ENCODE peak calls at places on chromosomes 4 and X, in six cellular contexts. X is fibroblast of lung, T is cardiac muscle cell, W is lung, O is adrenal gland, V is lower lobe of right lung. R is an unnamed sample.

GRCh38 chr4:56908206-56909082 is 744 bp downstream of the REST start:
- DNase-seq in X (peak), W (peak), O (peak), T (peak), V (peak), R (peak)

GRCh38 chr4:117773067-117773946 is 261.0 kb upstream of the NDST3 start:
- DNase-seq in O (no peak), X (peak), V (no peak), W (no peak), T (no peak), R (no peak)

GRCh38 chr4:110165382-110166285 is 32.8 kb downstream of the ELOVL6 start:
- DNase-seq in X (peak), V (no peak), O (peak), W (no peak), T (no peak), R (no peak)

GRCh38 chr4:6461301-6462165 is 10.9 kb downstream of the PPP2R2C start:
- DNase-seq in O (no peak), V (no peak), W (no peak), X (no peak), T (no peak), R (no peak)

GRCh38 chr4:108830509-108831244 is 67.8 kb upstream of the ETNPPL start:
- DNase-seq in W (peak), V (peak), O (peak), T (peak), X (peak), R (no peak)

GRCh38 chr4:105966046-105966445 is 70.8 kb downstream of the NPNT start:
- DNase-seq in X (peak), V (no peak), W (no peak), T (peak), O (no peak), R (no peak)

GRCh38 chrX:119729408-119730201 is 28.8 kb upstream of the SOWAHD start:
- DNase-seq in T (peak), V (peak), O (peak), X (peak), W (peak), R (no peak)

GRCh38 chr4:100929753-100930152 is 411.9 kb upstream of the EMCN start:
- DNase-seq in V (no peak), W (no peak), T (no peak), O (no peak), X (no peak), R (no peak)

GRCh38 chrX:153688900-153689590 is 1.3 kb downstream of the SLC6A8 start:
- DNase-seq in V (no peak), T (no peak), O (peak), X (peak), W (no peak), R (no peak)

GRCh38 chr4:119068529-119068962 is 67.1 kb upstream of the MYOZ2 start:
- DNase-seq in X (peak), V (no peak), T (no peak), W (no peak), O (no peak), R (no peak)

GRCh38 chr4:6419452-6420028 is 52.9 kb downstream of the PPP2R2C start:
- DNase-seq in X (no peak), T (peak), O (peak), V (no peak), W (no peak), R (no peak)

GRCh38 chr4:113384600-113384999 is 335.1 kb downstream of the ANK2 start:
- DNase-seq in W (no peak), O (no peak), T (no peak), X (peak), V (no peak), R (no peak)

GRCh38 chrX:53421772-53422090 is 723 bp downstream of the SMC1A start:
- DNase-seq in V (no peak), X (no peak), W (no peak), T (no peak), O (no peak), R (no peak)

GRCh38 chr4:113145519-113146291 is 96.3 kb downstream of the ANK2 start:
- DNase-seq in V (no peak), O (no peak), X (no peak), T (peak), W (no peak), R (no peak)

GRCh38 chr4:85825937-85826678 is 351.2 kb downstream of the ARHGAP24 start:
- DNase-seq in V (no peak), X (peak), T (peak), O (no peak), W (peak), R (peak)

GRCh38 chr4:44817905-44818304 is 91.5 kb upstream of the GNPDA2 start:
- DNase-seq in T (peak), O (peak), X (no peak), W (no peak), V (no peak), R (no peak)

GRCh38 chr4:103108547-103108946 is 8.9 kb upstream of the BDH2 start:
- DNase-seq in W (no peak), T (no peak), X (no peak), O (no peak), V (no peak), R (no peak)

GRCh38 chrX:51892921-51893745 is at the start of gene MAGED1:
- DNase-seq in T (peak), O (peak), W (peak), X (peak), V (peak), R (peak)

GRCh38 chrX:21509912-21510311 is 135.7 kb downstream of the CNKSR2 start:
- DNase-seq in T (no peak), V (no peak), O (no peak), X (peak), W (no peak), R (no peak)

GRCh38 chrX:70087857-70088256 is 25.6 kb downstream of the OTUD6A start:
- DNase-seq in X (no peak), V (no peak), T (peak), O (peak), W (no peak), R (no peak)

GRCh38 chrX:133838761-133839676 is 146.4 kb downstream of the GPC3 start:
- DNase-seq in T (peak), V (no peak), O (peak), X (peak), W (peak), R (no peak)

GRCh38 chr4:3042226-3042625 is 32.1 kb downstream of the HTT-AS start:
- DNase-seq in V (no peak), W (no peak), O (no peak), T (no peak), X (no peak), R (no peak)

GRCh38 chrX:10726647-10727046 is 106.3 kb upstream of the MID1 start:
- DNase-seq in X (peak), V (no peak), T (no peak), O (no peak), W (no peak), R (no peak)

GRCh38 chr4:15832523-15833451 is 54.7 kb downstream of the CD38 start:
- DNase-seq in X (no peak), V (no peak), O (no peak), W (no peak), T (no peak), R (no peak)

GRCh38 chr4:158181906-158182305 is 9.1 kb upstream of the GASK1B start:
- DNase-seq in O (no peak), W (no peak), T (no peak), X (no peak), V (no peak), R (no peak)

GRCh38 chrX:41066391-41066790 is 18.9 kb upstream of the USP9X start:
- DNase-seq in X (no peak), O (no peak), W (no peak), T (no peak), V (no peak), R (no peak)

GRCh38 chr4:152515678-152516077 is 20.2 kb downstream of the FBXW7 start:
- DNase-seq in X (peak), O (no peak), V (no peak), T (no peak), W (no peak), R (no peak)

GRCh38 chr4:26936284-26937065 is 75.8 kb downstream of the STIM2 start:
- DNase-seq in V (peak), T (no peak), O (peak), X (peak), W (no peak), R (no peak)

GRCh38 chr4:66590488-66591215 is 920.4 kb upstream of the EPHA5 start:
- DNase-seq in W (no peak), T (no peak), V (no peak), X (peak), O (no peak), R (no peak)

GRCh38 chr4:88706574-88706973 is 8.9 kb upstream of the NAP1L5 start:
- DNase-seq in T (peak), W (no peak), O (peak), V (no peak), X (peak), R (no peak)

GRCh38 chrX:23901805-23902204 is 5.9 kb downstream of the APOO start:
- DNase-seq in T (peak), V (no peak), X (peak), W (peak), O (peak), R (no peak)

GRCh38 chrX:115898382-115899001 is 272.1 kb upstream of the AGTR2 start:
- DNase-seq in V (no peak), O (no peak), X (no peak), T (peak), W (peak), R (peak)

GRCh38 chr4:137755033-137755471 is 222.8 kb upstream of the PCDH18 start:
- DNase-seq in T (no peak), X (peak), V (no peak), W (no peak), O (no peak), R (no peak)

GRCh38 chr4:34953145-34953799 is 1291.0 kb downstream of the ARAP2 start:
- DNase-seq in W (no peak), O (no peak), T (no peak), V (no peak), X (no peak), R (no peak)

GRCh38 chr4:185384877-185385465 is 10.8 kb downstream of the LRP2BP start:
- DNase-seq in X (no peak), T (no peak), O (no peak), W (no peak), V (no peak), R (no peak)

GRCh38 chr4:93467484-93468155 is 360.9 kb upstream of the ATOH1 start:
- DNase-seq in V (no peak), T (peak), W (no peak), X (no peak), O (no peak), R (no peak)

GRCh38 chr4:120720354-120720753 is 202.2 kb downstream of the PRDM5 start:
- DNase-seq in W (no peak), O (no peak), X (no peak), V (no peak), T (no peak), R (no peak)

GRCh38 chr4:137950286-137950685 is 291.9 kb downstream of the SLC7A11 start:
- DNase-seq in O (no peak), T (no peak), V (no peak), W (no peak), X (no peak), R (no peak)

GRCh38 chr4:24256547-24256946 is 327.8 kb downstream of the DHX15 start:
- DNase-seq in T (no peak), V (no peak), O (no peak), X (no peak), W (no peak), R (no peak)

DNA sequence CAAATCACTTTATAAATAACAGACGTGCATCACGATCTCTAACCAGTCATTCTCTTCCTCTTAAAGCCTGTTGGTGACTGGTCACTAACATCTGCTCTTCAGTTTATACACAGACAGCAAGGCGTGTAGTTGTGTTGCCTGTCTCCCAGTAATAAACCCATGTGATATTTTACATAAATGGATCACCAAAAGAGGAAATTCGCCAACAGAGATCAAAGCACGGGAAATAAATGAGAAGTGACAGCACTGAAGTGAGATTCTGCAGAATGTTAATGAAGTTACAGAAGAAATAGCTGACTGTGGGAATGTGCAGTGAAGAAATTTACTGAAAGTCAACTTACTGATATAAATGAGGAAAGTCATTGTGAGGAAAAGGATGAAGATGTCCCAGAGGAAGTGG is 47.0 kb downstream of the AFF1 start:
- DNase-seq in V (no peak), W (no peak), X (no peak), T (no peak), O (peak), R (no peak)
- H3K27ac ChIP-seq in V (peak), W (no peak), X (no peak), T (no peak), O (peak), R (no peak)

DNA sequence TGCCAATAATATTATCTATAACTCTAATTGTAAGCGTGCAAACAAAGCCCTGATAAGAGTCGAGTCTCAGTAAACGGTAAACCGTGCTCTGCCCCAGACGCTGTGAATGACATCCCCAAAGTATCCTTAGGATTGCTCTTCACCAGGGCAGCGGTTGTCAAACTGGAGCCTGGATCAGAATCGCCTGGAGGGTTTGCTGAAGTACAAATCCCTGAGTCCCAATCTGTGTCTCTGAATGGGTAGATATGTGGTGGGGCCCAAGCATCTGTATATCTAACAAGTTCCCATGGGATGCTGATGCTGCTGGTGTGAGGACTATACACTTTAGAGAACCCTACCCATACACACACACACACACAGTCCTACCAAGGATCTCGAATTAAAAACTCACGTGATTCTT is 813 bp upstream of the APBB2 start:
- DNase-seq in V (no peak), X (no peak), O (no peak), W (no peak), T (no peak), R (no peak)
- H3K27ac ChIP-seq in V (no peak), X (no peak), O (peak), W (no peak), T (no peak), R (no peak)

GRCh38 chrX:20361081-20361889 is 94.6 kb upstream of the RPS6KA3 start:
- DNase-seq in X (peak), O (peak), V (peak), T (no peak), W (peak), R (no peak)
- H3K27ac ChIP-seq in X (peak), O (no peak), V (peak), T (no peak), W (peak), R (no peak)

DNA sequence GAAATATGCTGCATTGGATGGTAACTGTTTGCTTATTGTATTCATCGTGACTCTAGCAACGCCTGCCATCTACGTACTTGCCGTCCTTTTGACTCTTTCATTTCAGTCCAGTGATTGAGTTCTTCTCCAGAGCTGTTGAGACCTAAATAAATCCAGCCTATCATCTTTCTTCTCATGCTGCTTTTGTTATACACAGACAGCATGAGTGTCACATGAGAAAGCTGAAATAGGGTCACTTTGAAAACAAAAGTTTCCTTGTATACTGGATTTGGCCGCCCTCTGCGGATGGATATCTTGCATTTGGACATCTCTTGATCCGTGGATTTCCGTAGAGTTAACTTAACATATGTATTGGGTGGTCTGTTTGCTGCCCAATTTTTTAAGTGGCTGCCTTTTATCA is 67.2 kb downstream of the TMPRSS11F start:
- DNase-seq in X (no peak), W (no peak), O (no peak), T (no peak), V (no peak), R (no peak)
- H3K27ac ChIP-seq in X (no peak), W (no peak), O (no peak), T (no peak), V (no peak), R (no peak)

GRCh38 chr4:168318266-168318895 is at the start of gene DDX60:
- DNase-seq in V (peak), T (peak), W (peak), O (peak), X (peak), R (peak)
- H3K27ac ChIP-seq in V (peak), T (peak), W (peak), O (peak), X (peak), R (peak)

GRCh38 chr4:41178372-41179085 is 35.8 kb downstream of the APBB2 start:
- DNase-seq in W (no peak), X (peak), O (peak), T (no peak), V (no peak), R (no peak)
- H3K27ac ChIP-seq in W (no peak), X (no peak), O (peak), T (no peak), V (no peak), R (peak)

DNA sequence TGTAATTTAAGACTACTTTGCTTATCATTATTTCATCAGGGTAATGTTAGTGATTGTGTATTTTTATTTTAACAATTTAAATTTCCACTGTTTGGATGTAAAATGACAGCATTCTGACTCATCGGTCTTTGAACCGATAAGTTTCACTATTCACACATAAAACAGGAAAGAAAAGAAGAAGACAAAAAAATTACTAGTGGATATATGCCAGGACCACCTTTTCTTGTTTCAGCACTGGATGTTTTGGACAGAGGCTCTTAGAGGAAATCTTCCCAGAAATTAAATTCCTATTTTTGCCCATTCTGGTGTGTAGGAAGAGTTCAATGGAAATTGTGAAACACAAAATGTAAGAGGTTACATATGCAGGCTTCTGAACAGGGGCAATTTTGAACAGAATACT is 57.4 kb downstream of the VEGFC start:
- DNase-seq in X (peak), V (no peak), T (peak), O (no peak), W (no peak), R (no peak)
- H3K27ac ChIP-seq in X (no peak), V (no peak), T (no peak), O (no peak), W (no peak), R (no peak)

GRCh38 chrX:155880586-155881157 is 473 bp upstream of the VAMP7 start:
- DNase-seq in V (no peak), X (peak), O (no peak), W (no peak), T (peak), R (no peak)

GRCh38 chrX:155877288-155877687 is 3.9 kb upstream of the VAMP7 start:
- DNase-seq in O (no peak), W (no peak), V (no peak), X (no peak), T (no peak), R (no peak)

GRCh38 chrX:155886409-155886808 is 5.3 kb downstream of the VAMP7 start:
- DNase-seq in O (no peak), W (no peak), V (no peak), T (no peak), X (no peak), R (no peak)

GRCh38 chrX:155876704-155877103 is 4.4 kb upstream of the VAMP7 start:
- DNase-seq in W (no peak), T (no peak), V (no peak), O (no peak), X (no peak), R (no peak)

GRCh38 chrX:155881158-155881993 is at the start of gene VAMP7:
- DNase-seq in T (peak), X (peak), W (peak), V (peak), O (peak), R (peak)
- H3K27ac ChIP-seq in T (no peak), X (peak), W (peak), V (peak), O (peak), R (no peak)

R was measured in aorta.